ENCODE peak calls at places on chromosomes 13 and 19, in eight cellular contexts. X is lung microvascular endothelial cell, M is anterior cingulate cortex, F is heart right ventricle, T is midbrain, S is GM23248, D is occipital lobe, O is myocyte. U is an unnamed sample.

GRCh38 chr19:53172892-53173291 is 14.0 kb upstream of the ZNF347 start:
- DNase-seq in X (peak), M (no peak), F (no peak), T (no peak), S (no peak), D (no peak), O (no peak), U (no peak)

GRCh38 chr19:19696386-19696785 is 27.7 kb downstream of the ZNF101 start:
- DNase-seq in X (no peak), M (no peak), F (no peak), T (no peak), S (no peak), D (no peak), O (no peak), U (no peak)

GRCh38 chr19:47107953-47108746 is 5.4 kb downstream of the ZC3H4 start:
- DNase-seq in X (no peak), M (no peak), F (no peak), T (peak), S (peak), D (peak), O (no peak), U (peak)

GRCh38 chr19:43594710-43595604 is 977 bp downstream of the IRGQ start:
- DNase-seq in X (peak), M (no peak), F (peak), T (no peak), S (peak), D (no peak), O (peak), U (peak)

GRCh38 chr19:55179570-55180484 is at the start of gene SYT5:
- DNase-seq in X (peak), M (no peak), F (peak), T (no peak), S (peak), D (peak), O (peak), U (peak)

GRCh38 chr19:57800696-57801095 is 14.0 kb downstream of the ZNF552 start:
- DNase-seq in X (no peak), M (no peak), F (no peak), T (no peak), S (no peak), D (no peak), O (no peak), U (no peak)

GRCh38 chr13:20901668-20902437 is 693 bp downstream of the XPO4 start:
- DNase-seq in X (peak), M (no peak), F (peak), T (no peak), S (peak), D (peak), O (peak), U (peak)

GRCh38 chr19:38277969-38278680 is 13.8 kb downstream of the SPINT2 start:
- DNase-seq in X (peak), M (no peak), F (peak), T (no peak), S (peak), D (no peak), O (peak), U (no peak)

GRCh38 chr13:60931858-60932546 is 483.6 kb downstream of the PCDH20 start:
- DNase-seq in X (peak), M (no peak), F (no peak), T (no peak), S (no peak), D (no peak), O (no peak), U (no peak)

GRCh38 chr19:40502081-40502480 is 35.3 kb downstream of the SPTBN4 start:
- DNase-seq in X (no peak), M (no peak), F (no peak), T (no peak), S (no peak), D (no peak), O (no peak), U (no peak)

GRCh38 chr19:42433503-42434260 is 6.5 kb upstream of the LIPE start:
- DNase-seq in X (peak), M (peak), F (peak), T (peak), S (peak), D (peak), O (peak), U (peak)

GRCh38 chr19:861756-862528 is 2.5 kb downstream of the CFD start:
- DNase-seq in X (peak), M (no peak), F (peak), T (no peak), S (peak), D (no peak), O (no peak), U (no peak)

GRCh38 chr19:49875801-49876421 is 1.2 kb downstream of the AKT1S1 start:
- DNase-seq in X (peak), M (peak), F (peak), T (peak), S (peak), D (peak), O (peak), U (peak)

GRCh38 chr13:32415019-32415418 is 12.9 kb downstream of the N4BP2L1 start:
- DNase-seq in X (peak), M (no peak), F (no peak), T (no peak), S (peak), D (no peak), O (no peak), U (peak)

GRCh38 chr13:44147222-44147621 is 226.4 kb upstream of the SERP2 start:
- DNase-seq in X (no peak), M (no peak), F (no peak), T (no peak), S (no peak), D (no peak), O (no peak), U (no peak)

GRCh38 chr19:49554701-49555181 is 25.6 kb downstream of the NOSIP start:
- DNase-seq in X (peak), M (no peak), F (peak), T (no peak), S (peak), D (no peak), O (no peak), U (no peak)

GRCh38 chr13:41457589-41458186 is 338 bp downstream of the RGCC start:
- DNase-seq in X (peak), M (no peak), F (peak), T (no peak), S (peak), D (no peak), O (no peak), U (no peak)

GRCh38 chr19:42606660-42607351 is 12.1 kb upstream of the CEACAM8 start:
- DNase-seq in X (peak), M (no peak), F (peak), T (peak), S (peak), D (no peak), O (peak), U (peak)

GRCh38 chr19:44684892-44685847 is 13.8 kb upstream of the CEACAM16 start:
- DNase-seq in X (peak), M (no peak), F (peak), T (no peak), S (peak), D (no peak), O (peak), U (no peak)

GRCh38 chr13:53513199-53513598 is 484.6 kb downstream of the OLFM4 start:
- DNase-seq in X (no peak), M (no peak), F (no peak), T (no peak), S (no peak), D (no peak), O (no peak), U (no peak)

GRCh38 chr13:105735269-105735668 is 800.2 kb downstream of the EFNB2 start:
- DNase-seq in X (no peak), M (no peak), F (no peak), T (no peak), S (no peak), D (no peak), O (peak), U (no peak)